ENCODE peak calls at places on chromosomes 1 and 21, in five cellular contexts. T, C, U, N and O are unnamed samples.

GRCh38 chr1:63662846-63663245 is 69.6 kb downstream of the PGM1 start:
- DNase-seq in T (no peak), C (no peak), U (peak; percentile 85), N (no peak), O (no peak)

GRCh38 chr1:119228318-119228717 is 87.9 kb upstream of the WARS2 start:
- DNase-seq in T (no peak), C (no peak), U (no peak), N (no peak), O (no peak)

GRCh38 chr1:206941766-206942418 is 4.4 kb downstream of the PIGR start:
- DNase-seq in T (no peak), C (no peak), U (no peak), N (no peak), O (no peak)

GRCh38 chr1:214747050-214747615 is 144.1 kb downstream of the CENPF start:
- DNase-seq in T (no peak), C (no peak), U (no peak), N (no peak), O (no peak)

GRCh38 chr21:16070207-16070651 is 340.4 kb downstream of the USP25 start:
- DNase-seq in T (no peak), C (no peak), U (no peak), N (no peak), O (no peak)

GRCh38 chr1:39940253-39940652 is 14.7 kb upstream of the MFSD2A start:
- DNase-seq in T (no peak), C (no peak), U (no peak), N (no peak), O (no peak)

GRCh38 chr1:1144122-1144842 is 28.4 kb upstream of the C1orf159 start:
- DNase-seq in T (no peak), C (no peak), U (no peak), N (no peak), O (peak; percentile 47)

GRCh38 chr1:43619314-43619790 is 30.6 kb upstream of the KDM4A start:
- DNase-seq in T (no peak), C (no peak), U (no peak), N (no peak), O (no peak)

GRCh38 chr1:93200714-93201113 is 20.2 kb downstream of the CCDC18 start:
- DNase-seq in T (no peak), C (no peak), U (no peak), N (no peak), O (no peak)

GRCh38 chr1:169060906-169061683 is 45.4 kb upstream of the ATP1B1 start:
- DNase-seq in T (no peak), C (no peak), U (no peak), N (no peak), O (no peak)

GRCh38 chr1:231629132-231629531 is 2.5 kb downstream of the DISC1 start:
- DNase-seq in T (peak; percentile 21), C (no peak), U (no peak), N (no peak), O (no peak)

GRCh38 chr1:30197959-30198760 is 525.2 kb downstream of the MATN1 start:
- DNase-seq in T (no peak), C (no peak), U (no peak), N (no peak), O (no peak)

GRCh38 chr1:203296456-203297073 is 8.8 kb upstream of the BTG2 start:
- DNase-seq in T (no peak), C (no peak), U (no peak), N (no peak), O (no peak)

GRCh38 chr1:161238039-161238473 is at the start of gene NR1I3:
- DNase-seq in T (no peak), C (no peak), U (no peak), N (no peak), O (no peak)

GRCh38 chr1:78210167-78210566 is 164.4 kb downstream of the GIPC2 start:
- DNase-seq in T (no peak), C (no peak), U (no peak), N (no peak), O (no peak)

DNA sequence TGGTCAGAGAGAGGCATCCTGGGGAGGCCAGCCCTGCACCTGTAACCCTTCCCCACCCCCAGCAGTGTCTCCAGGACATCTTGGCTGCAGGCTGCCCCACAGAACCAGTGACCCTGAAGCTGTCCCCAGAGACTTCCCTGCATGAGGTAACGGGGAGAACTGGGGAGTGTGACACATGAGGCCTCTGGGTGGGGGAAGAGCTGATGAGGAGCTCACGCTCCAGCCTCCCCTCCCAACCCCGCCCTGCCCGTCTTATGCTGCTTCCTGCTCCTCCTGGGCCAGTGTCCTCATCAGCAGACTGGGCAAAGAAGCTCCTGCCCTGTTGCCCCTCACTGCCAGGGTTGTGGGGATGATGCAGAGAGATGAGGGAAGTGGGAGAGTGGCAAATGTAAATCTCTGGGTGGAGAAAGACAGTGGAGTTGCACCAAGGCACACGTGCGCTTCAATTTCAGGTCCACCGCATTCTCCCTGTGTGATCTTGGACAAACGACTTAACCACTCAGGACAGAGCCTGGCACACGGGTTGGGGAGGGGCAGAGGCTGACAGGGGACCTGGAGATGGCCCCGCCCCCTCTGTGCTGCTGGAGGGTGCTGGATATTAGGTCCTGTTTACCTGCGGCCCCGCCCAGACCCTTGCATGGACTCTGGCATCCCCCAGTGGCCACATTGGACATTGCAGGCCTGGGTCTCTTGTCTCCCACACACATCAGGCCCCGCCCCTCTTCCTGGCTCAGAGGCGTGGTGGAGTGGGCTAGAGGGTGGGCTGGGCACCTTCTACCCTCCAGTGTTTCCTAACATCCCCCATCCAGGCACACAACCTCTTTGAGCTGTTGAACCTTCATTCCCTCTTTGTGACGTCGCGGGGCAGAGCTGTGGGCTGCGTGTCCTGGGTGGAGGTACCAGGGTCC is 12.3 kb downstream of the CLCNKB start:
- DNase-seq in T (peak; percentile 83), C (peak; percentile 87), U (peak; percentile 87), N (peak; percentile 98), O (peak; percentile 80)
- TF ChIP-seq CTCF in T (peak; percentile 94), C (peak; percentile 91), U (peak; percentile 86), N (peak; percentile 88), O (peak; percentile 85)

DNA sequence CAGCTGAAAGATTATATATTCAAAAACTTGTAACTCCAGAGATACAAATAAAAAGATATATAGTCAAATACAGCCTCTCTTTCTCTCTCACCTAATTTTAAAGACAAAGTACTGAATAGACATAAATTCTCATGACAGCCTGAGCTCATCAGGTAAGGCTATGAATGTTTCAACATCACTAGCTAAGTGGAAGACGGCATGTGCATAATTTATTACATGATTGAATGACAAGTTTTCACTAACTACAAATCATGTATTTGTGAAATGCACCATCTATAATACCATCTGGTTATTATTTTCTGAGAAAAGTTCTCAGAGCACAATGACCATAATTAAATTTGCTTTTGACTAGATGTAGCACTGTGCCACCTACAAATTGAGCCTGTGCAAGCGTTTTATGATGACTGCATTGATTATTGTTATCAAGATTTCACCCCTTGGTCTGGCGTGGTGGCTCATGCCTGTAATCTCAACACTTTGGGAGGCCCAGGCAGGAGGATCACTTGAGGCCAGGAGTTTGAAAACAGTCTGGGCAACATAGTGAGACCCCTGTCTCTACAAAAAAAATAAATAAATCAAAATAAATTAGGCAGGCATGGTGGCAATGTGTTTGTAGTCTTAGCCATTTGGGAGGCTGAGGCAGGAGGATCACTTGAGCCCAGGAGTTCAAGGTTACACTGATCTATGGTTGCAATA is 128.2 kb downstream of the APP start:
- DNase-seq in T (no peak), C (no peak), U (no peak), N (no peak), O (no peak)
- TF ChIP-seq CTCF in T (no peak), C (no peak), U (no peak), N (no peak), O (no peak)

GRCh38 chr1:240692339-240692705 is 80.4 kb upstream of the GREM2 start:
- DNase-seq in T (no peak), C (no peak), U (no peak), N (no peak), O (no peak)
- TF ChIP-seq CTCF in T (no peak), C (no peak), U (no peak), N (no peak), O (no peak)

GRCh38 chr1:151720974-151721787 is at the start of gene RIIAD1:
- DNase-seq in T (peak; percentile 51), C (no peak), U (no peak), N (no peak), O (peak; percentile 28)
- TF ChIP-seq CTCF in T (no peak), C (no peak), U (peak; percentile 11), N (no peak), O (no peak)

GRCh38 chr1:107786214-107786842 is 178.7 kb downstream of the VAV3 start:
- DNase-seq in T (no peak), C (no peak), U (no peak), N (no peak), O (no peak)
- TF ChIP-seq CTCF in T (no peak), C (no peak), U (no peak), N (no peak), O (no peak)

DNA sequence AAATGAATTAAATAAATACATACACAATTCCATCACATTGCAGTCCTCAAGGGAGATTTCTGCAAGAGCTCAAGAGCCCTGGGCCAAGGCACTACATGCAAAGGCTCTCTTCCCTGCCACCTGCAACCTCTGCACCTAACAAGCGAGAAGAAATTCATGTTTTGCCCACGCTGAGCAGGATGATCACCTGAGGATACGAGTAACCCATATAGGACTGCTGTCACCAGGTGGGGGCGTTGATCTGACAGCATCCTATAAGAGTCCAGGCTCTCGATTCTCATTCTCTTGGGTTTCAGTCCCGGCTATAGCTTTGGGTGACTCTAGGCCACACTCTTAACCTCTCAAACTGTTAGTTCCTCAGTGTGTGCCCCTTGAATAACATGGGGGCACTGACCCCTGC is 18.7 kb upstream of the SPOCD1 start:
- DNase-seq in T (no peak), C (no peak), U (no peak), N (no peak), O (no peak)
- TF ChIP-seq CTCF in T (no peak), C (no peak), U (peak; percentile 17), N (no peak), O (no peak)